ENCODE peak calls at places on chromosomes 16 and 17, in five cellular contexts. One of them, this sample, is unnamed.

GRCh38 chr17:63358111-63358839 is 87.8 kb downstream of the CYB561 start:
- DNase-seq in trophoblast cell: no peak
- DNase-seq in LoVo: no peak
- DNase-seq in GM03348: peak
- DNase-seq in fibroblast of lung: peak
- DNase-seq in this sample: peak

GRCh38 chr16:55569025-55569424 is 2.5 kb downstream of the CAPNS2 start:
- DNase-seq in trophoblast cell: no peak
- DNase-seq in LoVo: no peak
- DNase-seq in GM03348: peak
- DNase-seq in fibroblast of lung: peak
- DNase-seq in this sample: no peak

GRCh38 chr16:70805787-70806186 is 4.8 kb upstream of the VAC14 start:
- DNase-seq in trophoblast cell: no peak
- DNase-seq in LoVo: no peak
- DNase-seq in GM03348: peak
- DNase-seq in fibroblast of lung: peak
- DNase-seq in this sample: peak

GRCh38 chr17:7842950-7843535 is 9.0 kb downstream of the KDM6B start:
- DNase-seq in trophoblast cell: peak
- DNase-seq in LoVo: peak
- DNase-seq in GM03348: peak
- DNase-seq in fibroblast of lung: peak
- DNase-seq in this sample: peak

GRCh38 chr17:57603978-57604377 is 141.1 kb downstream of the CCDC182 start:
- DNase-seq in trophoblast cell: no peak
- DNase-seq in LoVo: no peak
- DNase-seq in GM03348: no peak
- DNase-seq in fibroblast of lung: no peak
- DNase-seq in this sample: no peak

GRCh38 chr17:1560582-1561170 is 1.9 kb downstream of the PITPNA start:
- DNase-seq in trophoblast cell: no peak
- DNase-seq in LoVo: no peak
- DNase-seq in GM03348: no peak
- DNase-seq in fibroblast of lung: no peak
- DNase-seq in this sample: peak

GRCh38 chr17:50459081-50459676 is 9.5 kb downstream of the CHAD start:
- DNase-seq in trophoblast cell: peak
- DNase-seq in LoVo: peak
- DNase-seq in GM03348: no peak
- DNase-seq in fibroblast of lung: no peak
- DNase-seq in this sample: no peak

GRCh38 chr16:71746442-71747046 is 22.0 kb upstream of the PHLPP2 start:
- DNase-seq in trophoblast cell: peak
- DNase-seq in LoVo: peak
- DNase-seq in GM03348: peak
- DNase-seq in fibroblast of lung: peak
- DNase-seq in this sample: no peak

GRCh38 chr17:62767997-62768396 is 40.1 kb downstream of the MARCHF10 start:
- DNase-seq in trophoblast cell: no peak
- DNase-seq in LoVo: no peak
- DNase-seq in GM03348: no peak
- DNase-seq in fibroblast of lung: no peak
- DNase-seq in this sample: no peak

GRCh38 chr17:64767269-64767997 is 105.3 kb upstream of the SMURF2 start:
- DNase-seq in trophoblast cell: no peak
- DNase-seq in LoVo: no peak
- DNase-seq in GM03348: no peak
- DNase-seq in fibroblast of lung: no peak
- DNase-seq in this sample: no peak

GRCh38 chr16:81401035-81401950 is 43.3 kb upstream of the CMIP start:
- DNase-seq in trophoblast cell: peak
- DNase-seq in LoVo: no peak
- DNase-seq in GM03348: peak
- DNase-seq in fibroblast of lung: peak
- DNase-seq in this sample: peak

GRCh38 chr16:87086575-87086974 is 230.6 kb downstream of the C16orf95 start:
- DNase-seq in trophoblast cell: no peak
- DNase-seq in LoVo: no peak
- DNase-seq in GM03348: no peak
- DNase-seq in fibroblast of lung: peak
- DNase-seq in this sample: peak

GRCh38 chr16:87252269-87252970 is 64.8 kb downstream of the C16orf95 start:
- DNase-seq in trophoblast cell: peak
- DNase-seq in LoVo: no peak
- DNase-seq in GM03348: no peak
- DNase-seq in fibroblast of lung: peak
- DNase-seq in this sample: no peak

GRCh38 chr17:69434164-69434579 is 19.7 kb downstream of the MAP2K6 start:
- DNase-seq in trophoblast cell: no peak
- DNase-seq in LoVo: peak
- DNase-seq in GM03348: no peak
- DNase-seq in fibroblast of lung: peak
- DNase-seq in this sample: no peak